ENCODE peak calls at places on chromosome 5, in four cellular contexts. One of them, this sample, is unnamed.

GRCh38 chr5:61766141-61766540 is 434.1 kb downstream of the ZSWIM6 start:
- DNase-seq in Peyer's patch: no peak
- DNase-seq in A673: no peak
- DNase-seq in spleen: no peak
- DNase-seq in this sample: no peak

GRCh38 chr5:178486305-178486704 is 103.9 kb downstream of the COL23A1 start:
- DNase-seq in spleen: no peak
- DNase-seq in A673: no peak
- DNase-seq in Peyer's patch: peak; percentile 24
- DNase-seq in this sample: no peak

GRCh38 chr5:168612996-168613395 is 33.8 kb upstream of the PANK3 start:
- DNase-seq in Peyer's patch: peak; percentile 54
- DNase-seq in spleen: no peak
- DNase-seq in A673: no peak
- DNase-seq in this sample: no peak

GRCh38 chr5:82403026-82403425 is 124.9 kb upstream of the RPS23 start:
- DNase-seq in spleen: no peak
- DNase-seq in Peyer's patch: no peak
- DNase-seq in A673: no peak
- DNase-seq in this sample: no peak

GRCh38 chr5:53243403-53243802 is 133.8 kb upstream of the MOCS2 start:
- DNase-seq in Peyer's patch: no peak
- DNase-seq in spleen: no peak
- DNase-seq in A673: no peak
- DNase-seq in this sample: no peak

GRCh38 chr5:5598547-5599113 is 176.2 kb downstream of the ICE1 start:
- DNase-seq in A673: no peak
- DNase-seq in spleen: no peak
- DNase-seq in Peyer's patch: no peak
- DNase-seq in this sample: no peak

GRCh38 chr5:142600611-142601360 is 85.1 kb downstream of the FGF1 start:
- DNase-seq in A673: no peak
- DNase-seq in spleen: no peak
- DNase-seq in Peyer's patch: peak; percentile 48
- DNase-seq in this sample: peak; percentile 71

GRCh38 chr5:136054133-136054996 is 25.6 kb downstream of the TGFBI start:
- DNase-seq in Peyer's patch: peak; percentile 32
- DNase-seq in A673: no peak
- DNase-seq in spleen: peak; percentile 14
- DNase-seq in this sample: peak; percentile 73

GRCh38 chr5:5613261-5613990 is 190.9 kb downstream of the ICE1 start:
- DNase-seq in A673: no peak
- DNase-seq in spleen: no peak
- DNase-seq in Peyer's patch: peak; percentile 54
- DNase-seq in this sample: no peak

GRCh38 chr5:10709933-10710332 is 51.1 kb downstream of the DAP start:
- DNase-seq in A673: no peak
- DNase-seq in Peyer's patch: no peak
- DNase-seq in spleen: no peak
- DNase-seq in this sample: no peak

GRCh38 chr5:6424110-6424659 is 24.5 kb upstream of the UBE2QL1 start:
- DNase-seq in A673: no peak
- DNase-seq in Peyer's patch: no peak
- DNase-seq in spleen: no peak
- DNase-seq in this sample: no peak

GRCh38 chr5:58410441-58410840 is 49.4 kb downstream of the PLK2 start:
- DNase-seq in A673: peak; percentile 9
- DNase-seq in Peyer's patch: no peak
- DNase-seq in spleen: no peak
- DNase-seq in this sample: peak; percentile 90

GRCh38 chr5:129249891-129250290 is 155.3 kb downstream of the ISOC1 start:
- DNase-seq in Peyer's patch: no peak
- DNase-seq in A673: no peak
- DNase-seq in spleen: no peak
- DNase-seq in this sample: peak; percentile 57

GRCh38 chr5:31036407-31036806 is 157.1 kb upstream of the CDH6 start:
- DNase-seq in A673: peak; percentile 48
- DNase-seq in Peyer's patch: no peak
- DNase-seq in spleen: no peak
- DNase-seq in this sample: peak; percentile 75

GRCh38 chr5:172725785-172726184 is 45.2 kb downstream of the DUSP1 start:
- DNase-seq in A673: no peak
- DNase-seq in spleen: peak; percentile 59
- DNase-seq in Peyer's patch: no peak
- DNase-seq in this sample: no peak

GRCh38 chr5:41787257-41787656 is 83.0 kb downstream of the OXCT1 start:
- DNase-seq in A673: peak; percentile 43
- DNase-seq in Peyer's patch: no peak
- DNase-seq in spleen: no peak
- DNase-seq in this sample: peak; percentile 24

GRCh38 chr5:36569456-36569855 is 37.0 kb upstream of the SLC1A3 start:
- DNase-seq in Peyer's patch: no peak
- DNase-seq in A673: peak; percentile 47
- DNase-seq in spleen: no peak
- DNase-seq in this sample: peak; percentile 70

GRCh38 chr5:5497132-5497748 is 74.8 kb downstream of the ICE1 start:
- DNase-seq in A673: peak; percentile 72
- DNase-seq in spleen: peak; percentile 79
- DNase-seq in Peyer's patch: peak; percentile 64
- DNase-seq in this sample: peak; percentile 68

GRCh38 chr5:141328231-141328630 is 2.1 kb upstream of the PCDHGA1 start:
- DNase-seq in A673: no peak
- DNase-seq in spleen: no peak
- DNase-seq in Peyer's patch: no peak
- DNase-seq in this sample: no peak
- TF ChIP-seq CTCF in A673: no peak
- TF ChIP-seq CTCF in spleen: no peak
- TF ChIP-seq CTCF in Peyer's patch: no peak
- TF ChIP-seq CTCF in this sample: no peak

GRCh38 chr5:134122530-134122929 is 8.0 kb downstream of the TCF7 start:
- DNase-seq in spleen: peak; percentile 88
- DNase-seq in A673: no peak
- DNase-seq in Peyer's patch: peak; percentile 93
- DNase-seq in this sample: no peak

GRCh38 chr5:134123360-134123759 is 8.9 kb downstream of the TCF7 start:
- DNase-seq in Peyer's patch: no peak
- DNase-seq in spleen: no peak
- DNase-seq in A673: no peak
- DNase-seq in this sample: no peak

GRCh38 chr5:134119720-134120119 is 5.2 kb downstream of the TCF7 start:
- DNase-seq in Peyer's patch: no peak
- DNase-seq in spleen: peak; percentile 80
- DNase-seq in A673: no peak
- DNase-seq in this sample: no peak

GRCh38 chr5:134118212-134118611 is 3.7 kb downstream of the TCF7 start:
- DNase-seq in A673: no peak
- DNase-seq in spleen: no peak
- DNase-seq in Peyer's patch: no peak
- DNase-seq in this sample: no peak

GRCh38 chr5:134120386-134121138 is 6.1 kb downstream of the TCF7 start:
- DNase-seq in spleen: no peak
- DNase-seq in Peyer's patch: no peak
- DNase-seq in A673: no peak
- DNase-seq in this sample: no peak
- H3K4me3 ChIP-seq in spleen: no peak overlapping the region
- H3K4me3 ChIP-seq in Peyer's patch: peak overlapping the region; percentile 22
- H3K4me3 ChIP-seq in A673: no peak overlapping the region
- H3K4me3 ChIP-seq in this sample: no peak overlapping the region

DNA sequence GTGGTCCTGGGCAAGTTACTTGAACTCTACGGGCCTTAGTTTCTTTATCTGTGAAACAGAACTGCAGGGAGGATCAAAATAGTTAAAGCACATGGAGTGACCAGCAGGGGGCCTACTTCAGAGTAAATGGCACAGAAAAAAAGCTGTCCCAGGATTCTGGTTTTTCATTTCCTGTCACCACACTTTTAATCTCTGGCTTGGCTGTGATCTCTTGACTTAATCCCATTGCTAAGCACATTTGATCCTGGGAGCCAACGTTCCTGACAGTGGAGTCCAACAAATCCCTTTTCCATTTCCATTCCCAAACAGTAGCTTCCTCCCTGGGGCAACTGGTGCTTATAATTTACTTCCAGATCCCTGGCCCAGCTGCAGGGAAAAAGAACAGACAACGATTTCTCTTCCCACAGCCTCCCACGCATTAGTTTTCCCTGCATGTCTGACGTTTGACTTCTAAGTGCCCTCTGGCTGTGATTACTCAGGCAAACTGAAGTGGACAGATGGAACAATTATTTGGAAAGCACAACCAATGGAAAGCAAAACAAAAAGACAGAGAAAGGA is 136.5 kb upstream of the STK32A start:
- DNase-seq in spleen: no peak
- DNase-seq in Peyer's patch: peak; percentile 65
- DNase-seq in A673: peak; percentile 71
- DNase-seq in this sample: peak; percentile 68
- TF ChIP-seq CTCF in spleen: peak; percentile 12
- TF ChIP-seq CTCF in Peyer's patch: peak; percentile 61
- TF ChIP-seq CTCF in A673: peak; percentile 70
- TF ChIP-seq CTCF in this sample: peak; percentile 55

GRCh38 chr5:174731214-174732039 is 7.0 kb downstream of the MSX2 start:
- DNase-seq in Peyer's patch: no peak
- DNase-seq in A673: no peak
- DNase-seq in spleen: no peak
- DNase-seq in this sample: no peak
- H3K4me3 ChIP-seq in Peyer's patch: no peak overlapping the region
- H3K4me3 ChIP-seq in A673: no peak overlapping the region
- H3K4me3 ChIP-seq in spleen: no peak overlapping the region
- H3K4me3 ChIP-seq in this sample: no peak overlapping the region

GRCh38 chr5:165161204-165161603 is 1655.8 kb downstream of the MAT2B start:
- DNase-seq in spleen: no peak
- DNase-seq in Peyer's patch: no peak
- DNase-seq in A673: peak; percentile 25
- DNase-seq in this sample: no peak
- TF ChIP-seq CTCF in spleen: no peak
- TF ChIP-seq CTCF in Peyer's patch: no peak
- TF ChIP-seq CTCF in A673: peak; percentile 29
- TF ChIP-seq CTCF in this sample: peak; percentile 11